ENCODE peak calls at places on chromosomes 6 and 20, in ten cellular contexts. Q, W, P, S, H, G, I, B, O and N are unnamed samples.
A peak's percentile ranks its signal among the peaks of the same experiment; 100 is the strongest.

GRCh38 chr6:158018370-158018771 is 36.7 kb downstream of the SYNJ2 start:
- DNase-seq in S (no peak), H (peak; percentile 97), B (no peak), Q (peak; percentile 90), P (peak; percentile 62), G (no peak), I (no peak), O (no peak), W (no peak), N (no peak)

GRCh38 chr6:2850480-2851150 is 9.0 kb upstream of the SERPINB1 start:
- DNase-seq in S (no peak), H (no peak), W (peak; percentile 48), P (peak; percentile 60), I (no peak), B (no peak), O (no peak), G (peak; percentile 1), Q (peak; percentile 58), N (peak; percentile 29)

GRCh38 chr20:50130995-50131394 is 18.0 kb upstream of the UBE2V1 start:
- DNase-seq in I (no peak), B (no peak), W (peak; percentile 85), S (no peak), Q (peak; percentile 53), O (no peak), G (no peak), H (peak; percentile 70), P (no peak), N (no peak)

GRCh38 chr20:23161968-23162696 is 76.0 kb upstream of the CD93 start:
- DNase-seq in Q (no peak), G (peak; percentile 90), I (no peak), P (peak; percentile 71), S (peak; percentile 79), H (peak; percentile 95), O (no peak), B (no peak), W (peak; percentile 34), N (peak; percentile 91)

GRCh38 chr20:32415494-32415893 is 57.4 kb downstream of the ASXL1 start:
- DNase-seq in S (no peak), I (no peak), O (no peak), Q (no peak), P (no peak), G (no peak), W (no peak), H (no peak), B (no peak), N (no peak)

GRCh38 chr6:148967546-148967945 is 220.7 kb downstream of the UST start:
- DNase-seq in Q (no peak), I (no peak), H (no peak), W (no peak), O (no peak), P (no peak), B (no peak), G (no peak), S (no peak), N (no peak)

GRCh38 chr6:4774296-4774695 is 1.9 kb upstream of the CDYL start:
- DNase-seq in P (no peak), O (no peak), G (no peak), W (no peak), B (no peak), S (no peak), H (no peak), Q (no peak), I (no peak), N (no peak)

GRCh38 chr6:26534681-26535465 is 3.3 kb upstream of the HMGN4 start:
- DNase-seq in S (no peak), G (no peak), O (no peak), P (no peak), H (no peak), Q (no peak), W (no peak), B (no peak), I (no peak), N (no peak)

GRCh38 chr6:29828471-29828797 is 809 bp downstream of the HLA-G start:
- DNase-seq in P (no peak), H (no peak), W (no peak), O (no peak), B (no peak), G (peak; percentile 65), S (no peak), Q (no peak), I (no peak), N (no peak)

GRCh38 chr6:68108243-68108835 is 526.7 kb upstream of the ADGRB3 start:
- DNase-seq in W (no peak), Q (peak; percentile 3), P (peak; percentile 44), I (no peak), B (peak; percentile 1), O (no peak), G (no peak), S (no peak), H (peak; percentile 51), N (no peak)

GRCh38 chr6:5034328-5034727 is 30.5 kb upstream of the RPP40 start:
- DNase-seq in P (no peak), Q (no peak), W (no peak), G (no peak), I (no peak), O (no peak), B (no peak), S (no peak), H (no peak), N (no peak)

GRCh38 chr6:56849876-56850275 is 105.0 kb upstream of the BEND6 start:
- DNase-seq in Q (peak; percentile 81), B (no peak), G (no peak), O (no peak), S (no peak), I (no peak), H (peak; percentile 41), W (no peak), P (peak; percentile 85), N (no peak)

DNA sequence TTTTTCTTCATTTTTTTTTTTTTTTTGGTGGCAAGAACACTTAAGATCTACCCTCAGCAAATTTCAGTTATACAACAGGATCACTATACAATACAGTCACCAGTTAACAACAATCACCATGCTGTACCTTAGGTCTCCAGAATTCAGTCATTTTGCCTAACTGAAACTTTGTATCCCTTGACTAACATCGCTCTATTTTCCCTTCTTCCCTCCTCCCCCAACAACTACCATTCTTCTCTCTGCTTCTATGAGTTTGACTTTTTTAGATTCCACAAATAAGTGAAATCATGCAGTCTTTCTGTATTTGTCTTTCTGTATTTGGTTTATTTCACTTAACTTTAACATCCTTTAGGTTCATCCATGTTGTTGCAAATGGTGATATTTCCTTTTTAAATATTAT is 42.4 kb upstream of the DOK5 start:
- DNase-seq in B (no peak), P (no peak), G (no peak), S (no peak), I (no peak), Q (no peak), H (no peak), O (no peak), W (no peak), N (no peak)
- H3K27me3 ChIP-seq in B (no peaks in the 10 kb centered on the region), P (no peaks in the 10 kb centered on the region), G (no peaks in the 10 kb centered on the region), S (no peaks in the 10 kb centered on the region), I (peaks cover 11% of the 10 kb centered on the region), Q (no peaks in the 10 kb centered on the region), H (no peaks in the 10 kb centered on the region), O (no peaks in the 10 kb centered on the region), W (no peaks in the 10 kb centered on the region), N (no peaks in the 10 kb centered on the region)

GRCh38 chr20:29314294-29314693 is 1943.2 kb upstream of the DEFB115 start:
- DNase-seq in O (no peak), G (no peak), S (no peak), H (no peak), I (no peak), B (no peak), P (no peak), Q (no peak), W (no peak), N (no peak)

GRCh38 chr20:29319725-29320124 is 1937.7 kb upstream of the DEFB115 start:
- DNase-seq in H (no peak), O (no peak), W (no peak), I (no peak), P (no peak), B (no peak), Q (no peak), S (no peak), G (no peak), N (no peak)

GRCh38 chr20:29313481-29313880 is 1944.0 kb upstream of the DEFB115 start:
- DNase-seq in Q (no peak), S (no peak), W (no peak), B (no peak), O (no peak), P (no peak), I (no peak), G (no peak), H (no peak), N (no peak)

GRCh38 chr20:29318871-29319461 is 1938.5 kb upstream of the DEFB115 start:
- DNase-seq in S (no peak), G (no peak), Q (no peak), I (no peak), P (no peak), O (no peak), H (no peak), W (no peak), B (no peak), N (no peak)
- H3K9me3 ChIP-seq in S (no peaks in the 10 kb centered on the region), G (no peaks in the 10 kb centered on the region), Q (peaks cover 14% of the 10 kb centered on the region), I (peaks cover 3% of the 10 kb centered on the region), P (no peaks in the 10 kb centered on the region), O (peaks cover 7% of the 10 kb centered on the region), H (no peaks in the 10 kb centered on the region), W (no peaks in the 10 kb centered on the region), B (peaks cover 39% of the 10 kb centered on the region), N (no peaks in the 10 kb centered on the region)

DNA sequence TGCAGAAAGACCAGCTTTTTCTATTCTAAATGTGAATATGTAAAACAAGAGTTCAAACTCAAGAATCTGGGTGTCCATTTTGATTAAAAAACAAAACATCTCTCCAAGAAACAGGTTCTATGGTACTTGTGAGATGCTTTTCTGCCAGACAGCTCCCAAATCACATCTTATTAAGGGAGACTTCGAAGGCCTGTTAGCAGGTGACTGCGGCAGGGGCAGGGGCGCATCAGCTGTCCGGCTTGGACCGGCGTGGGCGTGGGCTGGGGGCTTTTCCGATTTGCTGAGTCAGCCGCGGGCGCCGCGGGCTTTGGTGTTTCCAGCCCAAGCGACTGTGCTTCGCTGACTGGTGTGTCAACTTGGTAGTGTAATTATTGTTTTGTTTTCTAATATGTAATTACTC is 32.6 kb downstream of the TFAP2A start:
- DNase-seq in I (no peak), W (no peak), P (no peak), S (no peak), B (no peak), H (no peak), Q (no peak), G (no peak), O (no peak), N (no peak)
- H3K27me3 ChIP-seq in I (peaks cover 4% of the 10 kb centered on the region), W (peaks cover 96% of the 10 kb centered on the region), P (peaks cover 69% of the 10 kb centered on the region), S (peaks cover 78% of the 10 kb centered on the region), B (peaks cover 64% of the 10 kb centered on the region), H (peaks cover 43% of the 10 kb centered on the region), Q (peaks cover 65% of the 10 kb centered on the region), G (peaks cover 69% of the 10 kb centered on the region), O (peaks cover 88% of the 10 kb centered on the region), N (peaks cover 56% of the 10 kb centered on the region)

DNA sequence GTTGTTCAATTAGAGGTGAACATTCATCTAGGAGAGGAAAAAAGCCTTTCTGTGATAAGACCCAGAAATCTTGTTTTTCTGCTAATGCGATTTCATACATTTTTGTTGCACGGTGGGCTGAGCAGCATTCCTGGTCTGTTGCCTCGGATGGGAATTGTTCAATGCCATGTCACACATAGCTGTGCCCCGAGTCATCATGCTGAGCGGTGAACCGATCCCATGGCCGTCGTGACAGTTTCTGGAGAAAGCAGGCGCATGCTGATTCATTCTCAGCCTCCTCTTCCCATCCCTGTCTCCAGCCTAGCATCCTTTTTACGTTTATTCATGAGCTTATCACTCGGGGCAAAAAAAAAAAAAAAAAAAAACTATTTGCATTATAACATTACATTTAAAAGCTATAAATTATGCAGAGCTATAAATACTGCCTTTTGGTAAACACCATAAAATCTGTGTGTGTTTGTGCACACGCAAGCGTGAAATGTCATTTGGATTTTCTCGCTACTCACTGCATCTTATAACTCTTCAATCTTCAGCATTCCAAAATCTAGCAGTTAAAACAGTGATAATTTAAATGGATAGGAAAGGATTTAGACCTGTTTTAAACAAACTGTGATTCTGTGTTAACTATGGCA is 58.9 kb upstream of the IFNGR1 start:
- DNase-seq in S (peak; percentile 45), H (peak; percentile 48), W (no peak), O (no peak), B (peak; percentile 41), I (no peak), Q (peak; percentile 84), G (no peak), P (peak; percentile 72), N (no peak)
- H3K9me3 ChIP-seq in S (no peaks in the 10 kb centered on the region), H (no peaks in the 10 kb centered on the region), W (no peaks in the 10 kb centered on the region), O (no peaks in the 10 kb centered on the region), B (no peaks in the 10 kb centered on the region), I (no peaks in the 10 kb centered on the region), Q (no peaks in the 10 kb centered on the region), G (no peaks in the 10 kb centered on the region), P (no peaks in the 10 kb centered on the region), N (no peaks in the 10 kb centered on the region)